ENCODE peak calls at places on chromosomes 13 and 19, in four cellular contexts. O, N, F and B are unnamed samples.

GRCh38 chr13:99687728-99688397 is 186.6 kb downstream of the TM9SF2 start:
- DNase-seq in N (no peak), O (no peak), F (no peak), B (peak; percentile 69)

GRCh38 chr19:46546194-46546896 is 50.7 kb upstream of the PNMA8B start:
- DNase-seq in N (peak; percentile 66), F (peak; percentile 30), O (peak; percentile 61), B (peak; percentile 66)

GRCh38 chr13:43072394-43072793 is 49.0 kb downstream of the DNAJC15 start:
- DNase-seq in F (no peak), N (no peak), O (no peak), B (no peak)

GRCh38 chr19:43797556-43797955 is 4.7 kb downstream of the LYPD5 start:
- DNase-seq in F (no peak), N (no peak), O (no peak), B (no peak)

GRCh38 chr19:35006342-35006998 is 6.3 kb downstream of the GRAMD1A start:
- DNase-seq in N (no peak), F (peak; percentile 99), O (peak; percentile 100), B (no peak)

GRCh38 chr19:15548648-15549047 is 40.3 kb downstream of the CYP4F22 start:
- DNase-seq in O (no peak), F (no peak), N (no peak), B (no peak)

GRCh38 chr13:72290962-72291681 is 424.1 kb upstream of the DACH1 start:
- DNase-seq in O (no peak), F (no peak), N (no peak), B (no peak)

GRCh38 chr19:3554254-3555083 is 2.9 kb downstream of the MFSD12 start:
- DNase-seq in N (no peak), O (no peak), F (no peak), B (no peak)

GRCh38 chr13:92197669-92198068 is 799.2 kb downstream of the GPC5 start:
- DNase-seq in N (no peak), F (no peak), O (no peak), B (no peak)

GRCh38 chr19:9673912-9674668 is 810 bp downstream of the ZNF562 start:
- DNase-seq in N (no peak), O (peak; percentile 27), F (peak; percentile 15), B (no peak)

GRCh38 chr19:1471514-1472107 is 7.4 kb downstream of the C19orf25 start:
- DNase-seq in N (no peak), F (no peak), O (no peak), B (no peak)

GRCh38 chr19:1468274-1469199 is 10.5 kb downstream of the C19orf25 start:
- DNase-seq in O (peak; percentile 60), F (no peak), N (no peak), B (peak; percentile 69)

GRCh38 chr19:1470864-1471513 is 8.0 kb downstream of the C19orf25 start:
- DNase-seq in F (no peak), O (no peak), N (no peak), B (peak; percentile 78)

GRCh38 chr19:1469200-1469935 is 9.6 kb downstream of the C19orf25 start:
- DNase-seq in N (no peak), F (no peak), O (no peak), B (peak; percentile 53)

DNA sequence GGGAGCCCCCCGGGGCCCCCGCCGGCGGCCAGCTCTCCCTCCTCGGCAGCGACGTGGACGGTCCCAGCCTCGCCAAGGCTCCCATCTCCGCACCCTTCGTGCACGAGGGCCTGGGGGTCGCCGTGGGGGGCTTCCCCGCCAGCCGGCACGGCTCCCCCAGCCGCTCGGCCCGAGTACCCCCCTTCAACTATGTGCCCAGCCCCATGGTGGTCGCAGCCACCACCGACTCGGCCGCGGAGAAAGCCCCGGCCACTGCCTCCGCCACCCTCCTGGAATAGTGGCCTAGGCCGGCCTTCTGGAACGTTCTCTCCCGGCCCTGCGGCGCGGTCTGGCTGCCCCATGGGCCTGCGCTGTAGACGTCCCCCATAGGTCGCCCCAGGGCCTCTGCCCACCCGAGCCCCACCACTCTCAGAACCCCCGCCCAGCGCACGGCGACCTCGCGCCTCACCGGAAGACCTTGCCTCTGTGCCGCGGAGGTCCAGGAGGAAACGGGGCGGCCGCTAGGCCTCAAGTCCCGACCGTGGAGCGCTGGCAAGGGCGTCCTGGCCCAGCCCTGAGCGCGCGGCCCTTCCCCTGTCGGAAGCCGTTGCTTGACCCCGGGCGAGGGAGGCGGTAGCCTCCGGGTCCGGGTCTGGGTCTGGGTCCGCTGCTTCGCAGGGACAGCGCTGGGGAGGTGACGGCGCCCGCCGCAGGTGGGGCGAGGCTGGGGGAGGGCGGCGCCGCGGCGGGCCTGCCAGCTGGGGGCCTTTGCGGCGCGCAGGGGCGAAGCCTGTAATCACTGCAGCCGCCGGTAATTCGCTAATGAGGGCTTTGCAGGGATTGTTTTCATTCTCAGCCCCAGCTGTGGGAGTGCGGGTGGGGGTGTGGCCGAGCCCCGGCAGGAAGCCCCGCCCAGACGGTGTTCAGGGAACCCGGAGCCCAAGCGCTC is 8.8 kb downstream of the C19orf25 start:
- DNase-seq in N (peak; percentile 75), O (no peak), F (no peak), B (peak; percentile 77)
- TF ChIP-seq HMGXB4 in N (no peak), O (no peak), F (peak; percentile 50), B (peak; percentile 47)

GRCh38 chr19:8357007-8357521 is 6.9 kb upstream of the ANGPTL4 start:
- DNase-seq in F (peak; percentile 93), O (no peak), N (no peak), B (no peak)

GRCh38 chr19:8358948-8359347 is 5.0 kb upstream of the ANGPTL4 start:
- DNase-seq in O (no peak), N (no peak), F (no peak), B (no peak)

GRCh38 chr19:8352134-8352827 is 9.2 kb upstream of the KANK3 start:
- DNase-seq in N (no peak), O (no peak), F (no peak), B (no peak)

GRCh38 chr19:8360196-8360595 is 3.8 kb upstream of the ANGPTL4 start:
- DNase-seq in N (no peak), O (no peak), F (no peak), B (no peak)

DNA sequence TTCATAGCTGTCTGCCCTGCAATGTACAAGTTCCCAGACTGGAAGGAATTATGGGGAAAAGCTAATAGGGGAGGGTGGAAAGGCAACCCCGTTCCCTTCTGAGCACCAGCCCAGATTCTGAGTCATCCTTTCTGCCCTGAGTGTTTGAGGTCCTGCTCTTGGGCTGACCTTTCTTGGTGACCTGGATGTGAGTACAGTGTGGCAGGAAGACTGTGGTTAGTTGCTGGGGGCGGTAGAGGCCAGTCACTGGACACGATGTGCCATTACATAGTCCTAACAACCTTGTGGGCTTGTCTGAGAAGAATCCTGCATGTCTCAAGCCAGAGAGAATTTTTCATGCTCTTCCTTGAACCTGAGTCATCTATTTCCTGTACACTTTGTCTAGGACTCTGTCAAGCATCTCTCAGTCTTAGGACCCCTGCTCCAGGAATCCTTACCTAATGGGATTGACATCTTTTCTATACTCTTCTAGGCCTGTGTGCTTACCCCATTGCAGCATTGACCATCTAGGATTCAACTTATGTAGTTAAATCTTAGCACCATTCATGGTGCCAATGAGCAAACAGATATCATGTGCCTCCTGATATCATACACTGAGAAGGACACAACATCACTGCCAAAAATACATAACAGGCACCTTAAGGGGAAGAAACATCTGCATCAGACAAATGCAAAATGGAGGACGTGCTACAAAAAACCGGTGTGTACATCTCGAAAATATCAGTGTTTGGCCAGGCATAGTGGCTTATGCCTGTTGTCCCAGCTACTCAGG is 8.1 kb upstream of the ANGPTL4 start:
- DNase-seq in O (peak; percentile 91), N (peak; percentile 71), F (peak; percentile 72), B (no peak)
- TF ChIP-seq HMGXB4 in O (no peak), N (no peak), F (no peak), B (no peak)

GRCh38 chr13:107834268-107834667 is 381.1 kb downstream of the LIG4 start:
- DNase-seq in F (no peak), O (no peak), N (no peak), B (no peak)

GRCh38 chr13:107834717-107835116 is 380.6 kb downstream of the LIG4 start:
- DNase-seq in O (no peak), F (no peak), N (no peak), B (no peak)

GRCh38 chr13:107842562-107843180 is 372.7 kb downstream of the LIG4 start:
- DNase-seq in N (no peak), F (no peak), O (no peak), B (no peak)

GRCh38 chr13:107835339-107836018 is 379.9 kb downstream of the LIG4 start:
- DNase-seq in N (no peak), F (no peak), O (no peak), B (no peak)

GRCh38 chr13:107838592-107839161 is 376.7 kb downstream of the LIG4 start:
- DNase-seq in N (no peak), O (no peak), F (no peak), B (no peak)
- TF ChIP-seq HMGXB4 in N (no peak), O (no peak), F (no peak), B (no peak)

DNA sequence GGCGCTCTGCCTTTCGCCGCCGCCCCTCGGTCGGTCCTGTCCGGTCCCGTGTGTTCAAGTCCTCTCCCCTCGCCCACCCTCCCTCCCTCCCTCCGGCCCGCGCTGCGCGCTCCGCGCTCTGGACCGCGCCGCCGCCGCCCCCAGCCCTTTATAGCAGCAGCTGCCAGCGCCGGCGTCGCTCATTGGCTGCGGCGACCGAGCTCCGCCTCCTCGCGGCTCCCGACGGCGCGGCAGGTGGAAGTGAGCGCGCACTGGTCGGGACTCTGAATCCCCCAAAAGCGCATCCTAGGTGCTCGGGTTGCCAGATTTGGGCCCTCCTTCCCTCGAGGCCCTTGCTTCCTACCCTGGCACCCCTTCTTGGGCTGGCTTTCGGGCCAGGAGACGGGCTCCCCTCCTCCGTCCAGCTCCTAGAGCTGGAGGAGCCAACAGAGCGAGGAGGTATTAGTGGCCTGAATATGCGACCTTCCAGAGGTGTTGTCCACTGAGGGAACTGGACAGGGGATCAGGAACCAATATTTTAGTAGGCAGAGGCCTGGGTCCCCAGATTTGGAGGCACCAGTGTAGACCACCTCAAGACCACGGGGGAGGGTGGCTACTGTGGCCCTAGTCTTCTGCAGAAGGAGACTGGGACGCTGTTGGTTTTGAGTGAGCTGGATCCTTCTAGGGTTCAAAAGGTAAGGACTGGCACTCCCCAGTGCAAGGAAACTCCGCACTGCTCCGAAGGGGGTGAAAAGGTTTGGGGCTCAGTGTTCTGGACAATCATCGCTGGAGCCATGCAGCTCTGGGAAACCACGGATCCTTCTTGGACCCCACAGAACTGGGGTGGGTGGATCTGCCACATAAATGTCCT is at the start of gene ELAVL3:
- DNase-seq in F (no peak), N (no peak), O (no peak), B (peak; percentile 69)
- TF ChIP-seq HMGXB4 in F (no peak), N (no peak), O (no peak), B (no peak)

DNA sequence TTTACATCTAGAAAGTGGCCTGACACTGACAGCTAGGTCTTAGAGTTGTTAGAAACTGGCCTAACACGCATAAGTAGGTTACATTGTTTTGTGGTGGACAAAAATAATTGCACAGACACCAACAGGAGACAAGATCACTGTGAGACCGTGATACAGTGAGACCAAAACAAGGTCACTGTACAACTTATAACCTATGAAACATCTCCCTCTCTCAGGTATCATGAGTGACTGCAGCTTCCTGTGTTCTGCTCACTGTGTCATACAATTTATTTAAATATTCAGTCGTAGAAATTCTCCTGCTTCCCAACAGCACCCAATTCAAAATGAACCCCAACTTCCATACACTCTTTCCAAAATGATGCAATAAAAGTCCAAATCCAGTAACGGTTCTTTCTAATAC is 2165.2 kb downstream of the PCDH9 start:
- DNase-seq in O (peak; percentile 12), N (no peak), F (no peak), B (no peak)
- TF ChIP-seq HMGXB4 in O (no peak), N (no peak), F (no peak), B (no peak)